ENCODE peak calls at places on chromosome 14, in seven cellular contexts. One of them, this sample, is unnamed.
A peak's percentile ranks its signal among the peaks of the same experiment; 100 is the strongest.

GRCh38 chr14:43587183-43587582 is 919.9 kb downstream of the FSCB start:
- DNase-seq in GM12892: no peak
- DNase-seq in SK-N-SH: no peak
- DNase-seq in HepG2: no peak
- DNase-seq in H1: no peak
- DNase-seq in K562: no peak
- DNase-seq in GM12878: no peak
- DNase-seq in this sample: no peak

GRCh38 chr14:101184562-101184961 is 281.0 kb upstream of the RTL1 start:
- DNase-seq in GM12892: no peak
- DNase-seq in SK-N-SH: peak; percentile 6
- DNase-seq in HepG2: no peak
- DNase-seq in H1: no peak
- DNase-seq in K562: no peak
- DNase-seq in GM12878: no peak
- DNase-seq in this sample: no peak

GRCh38 chr14:38079268-38079667 is 128.4 kb upstream of the SSTR1 start:
- DNase-seq in GM12892: no peak
- DNase-seq in SK-N-SH: no peak
- DNase-seq in HepG2: no peak
- DNase-seq in H1: no peak
- DNase-seq in K562: no peak
- DNase-seq in GM12878: peak; percentile 4
- DNase-seq in this sample: no peak

GRCh38 chr14:106277503-106277902 is 751.1 kb downstream of the TMEM121 start:
- DNase-seq in GM12892: no peak
- DNase-seq in SK-N-SH: peak; percentile 44
- DNase-seq in HepG2: peak; percentile 4
- DNase-seq in H1: no peak
- DNase-seq in K562: peak; percentile 49
- DNase-seq in GM12878: no peak
- DNase-seq in this sample: no peak

GRCh38 chr14:103788086-103788485 is 59.3 kb downstream of the PPP1R13B start:
- DNase-seq in GM12892: no peak
- DNase-seq in SK-N-SH: no peak
- DNase-seq in HepG2: no peak
- DNase-seq in H1: no peak
- DNase-seq in K562: no peak
- DNase-seq in GM12878: no peak
- DNase-seq in this sample: no peak

GRCh38 chr14:45798659-45799058 is 545.7 kb upstream of the MIS18BP1 start:
- DNase-seq in GM12892: no peak
- DNase-seq in SK-N-SH: no peak
- DNase-seq in HepG2: no peak
- DNase-seq in H1: no peak
- DNase-seq in K562: no peak
- DNase-seq in GM12878: no peak
- DNase-seq in this sample: no peak

GRCh38 chr14:79363291-79363690 is 848.0 kb downstream of the DIO2 start:
- DNase-seq in GM12892: no peak
- DNase-seq in SK-N-SH: no peak
- DNase-seq in HepG2: no peak
- DNase-seq in H1: no peak
- DNase-seq in K562: no peak
- DNase-seq in GM12878: no peak
- DNase-seq in this sample: no peak

GRCh38 chr14:24067133-24068082 is 4.0 kb upstream of the CPNE6 start:
- DNase-seq in GM12892: no peak
- DNase-seq in SK-N-SH: peak; percentile 21
- DNase-seq in HepG2: peak; percentile 72
- DNase-seq in H1: no peak
- DNase-seq in K562: no peak
- DNase-seq in GM12878: no peak
- DNase-seq in this sample: no peak

GRCh38 chr14:78746086-78746595 is 576.0 kb downstream of the NRXN3 start:
- DNase-seq in GM12892: no peak
- DNase-seq in SK-N-SH: no peak
- DNase-seq in HepG2: no peak
- DNase-seq in H1: no peak
- DNase-seq in K562: no peak
- DNase-seq in GM12878: no peak
- DNase-seq in this sample: no peak

GRCh38 chr14:100983710-100984109 is 80.2 kb upstream of the RTL1 start:
- DNase-seq in GM12892: no peak
- DNase-seq in SK-N-SH: no peak
- DNase-seq in HepG2: no peak
- DNase-seq in H1: no peak
- DNase-seq in K562: no peak
- DNase-seq in GM12878: no peak
- DNase-seq in this sample: no peak

GRCh38 chr14:36174767-36175424 is 1.6 kb downstream of the PTCSC3 start:
- DNase-seq in GM12892: no peak
- DNase-seq in SK-N-SH: no peak
- DNase-seq in HepG2: no peak
- DNase-seq in H1: no peak
- DNase-seq in K562: no peak
- DNase-seq in GM12878: no peak
- DNase-seq in this sample: no peak

GRCh38 chr14:57068511-57068910 is 200.2 kb downstream of the EXOC5 start:
- DNase-seq in GM12892: no peak
- DNase-seq in SK-N-SH: no peak
- DNase-seq in HepG2: no peak
- DNase-seq in H1: no peak
- DNase-seq in K562: no peak
- DNase-seq in GM12878: no peak
- DNase-seq in this sample: no peak

GRCh38 chr14:94474581-94475031 is 1.4 kb downstream of the SERPINA9 start:
- DNase-seq in GM12892: no peak
- DNase-seq in SK-N-SH: no peak
- DNase-seq in HepG2: no peak
- DNase-seq in H1: no peak
- DNase-seq in K562: no peak
- DNase-seq in GM12878: no peak
- DNase-seq in this sample: no peak

GRCh38 chr14:50344116-50344775 is 32.1 kb downstream of the DMAC2L start:
- DNase-seq in GM12892: peak; percentile 25
- DNase-seq in SK-N-SH: no peak
- DNase-seq in HepG2: no peak
- DNase-seq in H1: no peak
- DNase-seq in K562: no peak
- DNase-seq in GM12878: peak; percentile 74
- DNase-seq in this sample: no peak

GRCh38 chr14:101363880-101364391 is 197.4 kb upstream of the DIO3 start:
- DNase-seq in GM12892: no peak
- DNase-seq in SK-N-SH: peak; percentile 32
- DNase-seq in HepG2: no peak
- DNase-seq in H1: no peak
- DNase-seq in K562: no peak
- DNase-seq in GM12878: no peak
- DNase-seq in this sample: no peak

GRCh38 chr14:96797943-96798349 is 764 bp downstream of the VRK1 start:
- DNase-seq in GM12892: peak; percentile 19
- DNase-seq in SK-N-SH: peak; percentile 45
- DNase-seq in HepG2: peak; percentile 20
- DNase-seq in H1: no peak
- DNase-seq in K562: no peak
- DNase-seq in GM12878: no peak
- DNase-seq in this sample: peak; percentile 24
- TF ChIP-seq TAF1 in GM12892: no peak
- TF ChIP-seq TAF1 in SK-N-SH: no peak
- TF ChIP-seq TAF1 in HepG2: no peak
- TF ChIP-seq TAF1 in H1: no peak
- TF ChIP-seq TAF1 in K562: no peak
- TF ChIP-seq TAF1 in GM12878: no peak
- TF ChIP-seq TAF1 in this sample: no peak

GRCh38 chr14:67391266-67391665 is 20.7 kb downstream of the PLEK2 start:
- DNase-seq in GM12892: no peak
- DNase-seq in SK-N-SH: no peak
- DNase-seq in HepG2: no peak
- DNase-seq in H1: no peak
- DNase-seq in K562: peak; percentile 78
- DNase-seq in GM12878: no peak
- DNase-seq in this sample: no peak

GRCh38 chr14:67387195-67387594 is 24.8 kb downstream of the PLEK2 start:
- DNase-seq in GM12892: no peak
- DNase-seq in SK-N-SH: no peak
- DNase-seq in HepG2: no peak
- DNase-seq in H1: no peak
- DNase-seq in K562: no peak
- DNase-seq in GM12878: no peak
- DNase-seq in this sample: no peak

GRCh38 chr14:67392123-67392522 is 19.8 kb downstream of the PLEK2 start:
- DNase-seq in GM12892: no peak
- DNase-seq in SK-N-SH: no peak
- DNase-seq in HepG2: no peak
- DNase-seq in H1: no peak
- DNase-seq in K562: no peak
- DNase-seq in GM12878: no peak
- DNase-seq in this sample: no peak

GRCh38 chr14:67390135-67390534 is 21.8 kb downstream of the PLEK2 start:
- DNase-seq in GM12892: no peak
- DNase-seq in SK-N-SH: no peak
- DNase-seq in HepG2: no peak
- DNase-seq in H1: no peak
- DNase-seq in K562: no peak
- DNase-seq in GM12878: no peak
- DNase-seq in this sample: no peak

DNA sequence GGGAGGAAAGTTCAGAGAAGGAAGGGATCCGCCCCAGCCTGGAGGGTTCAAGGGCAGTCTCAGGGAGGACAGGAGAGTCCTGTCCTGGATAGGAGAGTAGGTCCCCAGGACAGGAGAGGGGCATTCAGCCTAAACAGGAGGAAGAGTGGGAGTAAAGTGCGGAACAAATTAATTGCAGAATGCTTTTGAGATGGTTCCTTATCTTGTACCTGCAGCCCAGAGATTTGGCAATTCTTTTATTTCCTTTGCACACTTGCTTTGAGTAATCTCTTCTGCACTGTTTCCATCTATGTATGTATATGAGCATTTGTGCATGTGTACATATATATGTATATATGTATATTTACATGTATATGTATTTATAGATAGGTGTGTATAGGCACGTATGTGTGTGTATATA is 22.7 kb downstream of the PLEK2 start:
- DNase-seq in GM12892: no peak
- DNase-seq in SK-N-SH: no peak
- DNase-seq in HepG2: no peak
- DNase-seq in H1: no peak
- DNase-seq in K562: no peak
- DNase-seq in GM12878: no peak
- DNase-seq in this sample: no peak
- TF ChIP-seq TAF1 in GM12892: no peak
- TF ChIP-seq TAF1 in SK-N-SH: no peak
- TF ChIP-seq TAF1 in HepG2: no peak
- TF ChIP-seq TAF1 in H1: no peak
- TF ChIP-seq TAF1 in K562: no peak
- TF ChIP-seq TAF1 in GM12878: no peak
- TF ChIP-seq TAF1 in this sample: no peak

DNA sequence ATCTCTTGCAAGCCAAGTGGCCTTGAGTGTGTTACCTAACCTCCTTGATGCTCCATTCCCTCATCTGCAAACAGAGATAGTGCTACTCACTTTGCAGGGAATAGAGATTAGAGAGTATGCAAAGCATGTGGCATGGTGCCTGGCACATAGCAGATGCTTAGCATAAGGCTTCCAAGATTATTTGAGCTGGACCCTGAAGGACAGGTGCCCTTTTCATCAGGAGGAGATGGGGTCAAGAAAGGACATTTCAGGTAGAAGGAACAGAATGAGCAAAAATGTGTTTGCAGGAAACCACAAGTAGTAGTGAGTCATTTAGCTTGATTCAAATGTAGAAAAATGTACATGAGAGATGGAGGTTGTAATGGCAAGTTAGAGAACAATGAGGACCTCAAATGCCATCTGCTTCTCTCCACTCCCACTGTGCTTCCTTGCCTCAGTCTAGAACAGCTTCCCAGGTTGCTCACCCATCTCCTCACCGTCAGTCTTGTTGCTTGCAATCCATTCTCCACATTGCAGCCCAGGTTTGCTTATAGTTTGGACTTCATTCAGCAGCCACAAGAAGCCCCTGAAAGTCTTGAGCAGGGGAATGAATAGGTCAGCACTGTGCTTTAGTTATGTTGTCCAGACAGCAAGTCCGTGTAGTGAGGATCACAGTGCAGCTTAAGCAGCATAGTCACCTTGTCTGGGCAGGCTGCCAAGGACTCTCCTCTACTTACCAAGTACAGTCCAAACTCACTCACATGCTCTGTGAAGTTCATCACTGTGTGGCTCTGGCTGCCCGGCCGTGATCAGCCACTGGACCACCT is 536.3 kb upstream of the CCDC196 start:
- DNase-seq in GM12892: peak; percentile 13
- DNase-seq in SK-N-SH: no peak
- DNase-seq in HepG2: peak; percentile 29
- DNase-seq in H1: no peak
- DNase-seq in K562: no peak
- DNase-seq in GM12878: no peak
- DNase-seq in this sample: no peak
- TF ChIP-seq TAF1 in GM12892: no peak
- TF ChIP-seq TAF1 in SK-N-SH: no peak
- TF ChIP-seq TAF1 in HepG2: no peak
- TF ChIP-seq TAF1 in H1: no peak
- TF ChIP-seq TAF1 in K562: no peak
- TF ChIP-seq TAF1 in GM12878: no peak
- TF ChIP-seq TAF1 in this sample: no peak

GRCh38 chr14:68908201-68908600 is 70.9 kb downstream of the ACTN1 start:
- DNase-seq in GM12892: no peak
- DNase-seq in SK-N-SH: no peak
- DNase-seq in HepG2: no peak
- DNase-seq in H1: no peak
- DNase-seq in K562: no peak
- DNase-seq in GM12878: no peak
- DNase-seq in this sample: no peak

GRCh38 chr14:68902357-68902756 is 76.7 kb downstream of the ACTN1 start:
- DNase-seq in GM12892: no peak
- DNase-seq in SK-N-SH: no peak
- DNase-seq in HepG2: no peak
- DNase-seq in H1: no peak
- DNase-seq in K562: no peak
- DNase-seq in GM12878: no peak
- DNase-seq in this sample: no peak

GRCh38 chr14:68905107-68905895 is 73.8 kb downstream of the ACTN1 start:
- DNase-seq in GM12892: no peak
- DNase-seq in SK-N-SH: no peak
- DNase-seq in HepG2: no peak
- DNase-seq in H1: no peak
- DNase-seq in K562: no peak
- DNase-seq in GM12878: no peak
- DNase-seq in this sample: no peak

GRCh38 chr14:68908860-68909259 is 70.2 kb downstream of the ACTN1 start:
- DNase-seq in GM12892: no peak
- DNase-seq in SK-N-SH: no peak
- DNase-seq in HepG2: no peak
- DNase-seq in H1: no peak
- DNase-seq in K562: no peak
- DNase-seq in GM12878: no peak
- DNase-seq in this sample: no peak

DNA sequence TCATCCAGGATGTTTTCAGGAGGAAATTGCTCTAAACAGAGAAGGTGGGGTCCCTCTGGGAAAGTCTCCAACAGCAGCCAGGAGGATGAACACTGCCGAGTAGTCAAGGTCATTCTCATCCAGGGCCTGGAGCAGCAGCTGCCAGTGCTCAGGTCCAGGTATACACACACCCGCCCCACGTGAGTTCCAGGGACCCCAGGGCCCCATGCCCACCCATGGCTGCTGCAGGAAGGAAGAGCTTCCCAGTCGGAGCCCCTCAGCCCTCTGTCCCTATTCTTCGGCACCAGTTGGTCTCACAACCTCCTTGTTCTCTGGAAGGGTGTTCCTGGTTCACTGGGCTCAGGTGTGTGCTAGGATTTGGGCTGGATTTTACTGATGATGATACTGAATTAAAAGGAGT is 72.7 kb downstream of the ACTN1 start:
- DNase-seq in GM12892: no peak
- DNase-seq in SK-N-SH: no peak
- DNase-seq in HepG2: no peak
- DNase-seq in H1: no peak
- DNase-seq in K562: no peak
- DNase-seq in GM12878: no peak
- DNase-seq in this sample: no peak
- TF ChIP-seq TAF1 in GM12892: no peak
- TF ChIP-seq TAF1 in SK-N-SH: no peak
- TF ChIP-seq TAF1 in HepG2: no peak
- TF ChIP-seq TAF1 in H1: no peak
- TF ChIP-seq TAF1 in K562: no peak
- TF ChIP-seq TAF1 in GM12878: no peak
- TF ChIP-seq TAF1 in this sample: no peak